ENCODE peak calls at places on chromosomes 1 and 21, in five cellular contexts. J is NCI-H1417 treated with DMSO at 0.1 percent for 48 hours, S is WERI-Rb-1, H is Calu3, X is RKO. K is an unnamed sample.

GRCh38 chr1:84724128-84724860 is 34.0 kb upstream of the SSX2IP start:
- DNase-seq in S (peak), X (no peak), H (no peak), J (no peak), K (peak)

GRCh38 chr21:35204850-35205564 is 155.9 kb upstream of the RUNX1 start:
- DNase-seq in X (no peak), H (no peak), S (no peak), J (no peak), K (peak)

GRCh38 chr1:8643542-8644536 is 173.6 kb downstream of the RERE start:
- DNase-seq in S (no peak), X (no peak), H (no peak), J (no peak), K (no peak)

GRCh38 chr1:151888972-151889570 is 20.2 kb downstream of the THEM4 start:
- DNase-seq in H (no peak), S (no peak), J (no peak), X (no peak), K (peak)

GRCh38 chr1:209428241-209428921 is 155.1 kb upstream of the CAMK1G start:
- DNase-seq in H (no peak), J (no peak), X (no peak), S (no peak), K (peak)

GRCh38 chr1:1121611-1122077 is 5.8 kb upstream of the C1orf159 start:
- DNase-seq in S (no peak), H (no peak), X (no peak), J (no peak), K (no peak)

GRCh38 chr1:201376464-201377374 is 761 bp downstream of the TNNT2 start:
- DNase-seq in J (no peak), X (peak), H (peak), S (peak), K (peak)

GRCh38 chr1:150765229-150765976 is at the start of gene CTSS:
- DNase-seq in H (no peak), S (no peak), X (peak), J (no peak), K (peak)

GRCh38 chr21:35198004-35198403 is 148.9 kb upstream of the RUNX1 start:
- DNase-seq in H (peak), J (no peak), S (no peak), X (no peak), K (no peak)

GRCh38 chr1:218069180-218069579 is 215.9 kb upstream of the RRP15 start:
- DNase-seq in J (no peak), X (no peak), H (no peak), S (no peak), K (no peak)

GRCh38 chr1:46667782-46668760 is at the start of gene ATPAF1:
- DNase-seq in J (no peak), X (peak), S (peak), H (peak), K (peak)